ENCODE peak calls at places on chromosomes 5 and 9, in six cellular contexts. One of them, this sample, is unnamed.

GRCh38 chr5:65799857-65800256 is 77.9 kb downstream of the NLN start:
- DNase-seq in astrocyte: no peak
- DNase-seq in Caco-2: no peak
- DNase-seq in lower lobe of right lung: no peak
- DNase-seq in SJSA1: no peak
- DNase-seq in psoas muscle: no peak
- DNase-seq in this sample: no peak

GRCh38 chr9:114382951-114383865 is 4.6 kb downstream of the AKNA start:
- DNase-seq in astrocyte: no peak
- DNase-seq in Caco-2: no peak
- DNase-seq in lower lobe of right lung: no peak
- DNase-seq in SJSA1: peak; percentile 9
- DNase-seq in psoas muscle: peak; percentile 52
- DNase-seq in this sample: no peak

GRCh38 chr9:129471201-129472019 is 149.5 kb downstream of the C9orf50 start:
- DNase-seq in astrocyte: no peak
- DNase-seq in Caco-2: no peak
- DNase-seq in lower lobe of right lung: no peak
- DNase-seq in SJSA1: no peak
- DNase-seq in psoas muscle: peak; percentile 33
- DNase-seq in this sample: no peak

GRCh38 chr9:84716217-84716616 is 46.7 kb downstream of the NTRK2 start:
- DNase-seq in astrocyte: no peak
- DNase-seq in Caco-2: no peak
- DNase-seq in lower lobe of right lung: no peak
- DNase-seq in SJSA1: no peak
- DNase-seq in psoas muscle: no peak
- DNase-seq in this sample: no peak

GRCh38 chr5:150541895-150542294 is 34.0 kb downstream of the NDST1 start:
- DNase-seq in astrocyte: no peak
- DNase-seq in Caco-2: no peak
- DNase-seq in lower lobe of right lung: no peak
- DNase-seq in SJSA1: no peak
- DNase-seq in psoas muscle: no peak
- DNase-seq in this sample: no peak

GRCh38 chr5:68965926-68966325 is 127.9 kb upstream of the SLC30A5 start:
- DNase-seq in astrocyte: no peak
- DNase-seq in Caco-2: no peak
- DNase-seq in lower lobe of right lung: no peak
- DNase-seq in SJSA1: no peak
- DNase-seq in psoas muscle: no peak
- DNase-seq in this sample: no peak

GRCh38 chr9:90368241-90368640 is 274.4 kb downstream of the DIRAS2 start:
- DNase-seq in astrocyte: no peak
- DNase-seq in Caco-2: no peak
- DNase-seq in lower lobe of right lung: no peak
- DNase-seq in SJSA1: no peak
- DNase-seq in psoas muscle: no peak
- DNase-seq in this sample: no peak

GRCh38 chr5:123007292-123007691 is 29.2 kb downstream of the PPIC start:
- DNase-seq in astrocyte: peak; percentile 48
- DNase-seq in Caco-2: no peak
- DNase-seq in lower lobe of right lung: no peak
- DNase-seq in SJSA1: no peak
- DNase-seq in psoas muscle: no peak
- DNase-seq in this sample: no peak

GRCh38 chr5:16140417-16140816 is 39.2 kb downstream of the MARCHF11 start:
- DNase-seq in astrocyte: no peak
- DNase-seq in Caco-2: no peak
- DNase-seq in lower lobe of right lung: no peak
- DNase-seq in SJSA1: no peak
- DNase-seq in psoas muscle: no peak
- DNase-seq in this sample: no peak

GRCh38 chr5:159403906-159404641 is 73.8 kb upstream of the IL12B start:
- DNase-seq in astrocyte: peak; percentile 65
- DNase-seq in Caco-2: no peak
- DNase-seq in lower lobe of right lung: no peak
- DNase-seq in SJSA1: no peak
- DNase-seq in psoas muscle: no peak
- DNase-seq in this sample: peak; percentile 14

GRCh38 chr5:54469655-54470054 is 14.2 kb downstream of the HSPB3 start:
- DNase-seq in astrocyte: no peak
- DNase-seq in Caco-2: no peak
- DNase-seq in lower lobe of right lung: no peak
- DNase-seq in SJSA1: peak; percentile 48
- DNase-seq in psoas muscle: no peak
- DNase-seq in this sample: no peak

GRCh38 chr5:177427919-177428573 is 1.6 kb downstream of the GRK6 start:
- DNase-seq in astrocyte: no peak
- DNase-seq in Caco-2: no peak
- DNase-seq in lower lobe of right lung: peak; percentile 59
- DNase-seq in SJSA1: no peak
- DNase-seq in psoas muscle: peak; percentile 52
- DNase-seq in this sample: peak; percentile 10

GRCh38 chr9:94922691-94923107 is 196.2 kb downstream of the AOPEP start:
- DNase-seq in astrocyte: peak; percentile 56
- DNase-seq in Caco-2: no peak
- DNase-seq in lower lobe of right lung: no peak
- DNase-seq in SJSA1: no peak
- DNase-seq in psoas muscle: no peak
- DNase-seq in this sample: peak; percentile 44

GRCh38 chr9:130746434-130747212 is 53.0 kb downstream of the EXOSC2 start:
- DNase-seq in astrocyte: no peak
- DNase-seq in Caco-2: no peak
- DNase-seq in lower lobe of right lung: no peak
- DNase-seq in SJSA1: no peak
- DNase-seq in psoas muscle: no peak
- DNase-seq in this sample: no peak

GRCh38 chr5:124663101-124663506 is 83.3 kb downstream of the ZNF608 start:
- DNase-seq in astrocyte: no peak
- DNase-seq in Caco-2: peak; percentile 84
- DNase-seq in lower lobe of right lung: no peak
- DNase-seq in SJSA1: peak; percentile 70
- DNase-seq in psoas muscle: no peak
- DNase-seq in this sample: no peak

GRCh38 chr9:89538874-89539273 is 41.0 kb upstream of the SEMA4D start:
- DNase-seq in astrocyte: no peak
- DNase-seq in Caco-2: no peak
- DNase-seq in lower lobe of right lung: no peak
- DNase-seq in SJSA1: no peak
- DNase-seq in psoas muscle: no peak
- DNase-seq in this sample: no peak

GRCh38 chr5:54988218-54988617 is 2.8 kb upstream of the ESM1 start:
- DNase-seq in astrocyte: no peak
- DNase-seq in Caco-2: no peak
- DNase-seq in lower lobe of right lung: no peak
- DNase-seq in SJSA1: no peak
- DNase-seq in psoas muscle: no peak
- DNase-seq in this sample: no peak

GRCh38 chr9:133524679-133525228 is at the start of gene MYMK:
- DNase-seq in astrocyte: no peak
- DNase-seq in Caco-2: no peak
- DNase-seq in lower lobe of right lung: no peak
- DNase-seq in SJSA1: no peak
- DNase-seq in psoas muscle: peak; percentile 21
- DNase-seq in this sample: no peak
- H3K27me3 ChIP-seq in astrocyte: peaks cover 37% of the 10 kb centered on the region
- H3K27me3 ChIP-seq in Caco-2: no peaks in the 10 kb centered on the region
- H3K27me3 ChIP-seq in lower lobe of right lung: peaks cover 3% of the 10 kb centered on the region
- H3K27me3 ChIP-seq in SJSA1: peaks cover 23% of the 10 kb centered on the region
- H3K27me3 ChIP-seq in psoas muscle: no peaks in the 10 kb centered on the region
- H3K27me3 ChIP-seq in this sample: no peaks in the 10 kb centered on the region

GRCh38 chr5:173288632-173289031 is 39.6 kb downstream of the STC2 start:
- DNase-seq in astrocyte: no peak
- DNase-seq in Caco-2: no peak
- DNase-seq in lower lobe of right lung: no peak
- DNase-seq in SJSA1: no peak
- DNase-seq in psoas muscle: no peak
- DNase-seq in this sample: no peak
- H3K27me3 ChIP-seq in astrocyte: peaks cover 4% of the 10 kb centered on the region
- H3K27me3 ChIP-seq in Caco-2: no peaks in the 10 kb centered on the region
- H3K27me3 ChIP-seq in lower lobe of right lung: peaks cover 74% of the 10 kb centered on the region
- H3K27me3 ChIP-seq in SJSA1: peaks cover 1% of the 10 kb centered on the region
- H3K27me3 ChIP-seq in psoas muscle: peaks cover 3% of the 10 kb centered on the region
- H3K27me3 ChIP-seq in this sample: no peaks in the 10 kb centered on the region

GRCh38 chr5:77637170-77638074 is 1.1 kb downstream of the OTP start:
- DNase-seq in astrocyte: no peak
- DNase-seq in Caco-2: no peak
- DNase-seq in lower lobe of right lung: no peak
- DNase-seq in SJSA1: no peak
- DNase-seq in psoas muscle: no peak
- DNase-seq in this sample: no peak

GRCh38 chr5:77636423-77637169 is 1.9 kb downstream of the OTP start:
- DNase-seq in astrocyte: no peak
- DNase-seq in Caco-2: no peak
- DNase-seq in lower lobe of right lung: no peak
- DNase-seq in SJSA1: no peak
- DNase-seq in psoas muscle: no peak
- DNase-seq in this sample: no peak

GRCh38 chr5:77638763-77639451 is 394 bp upstream of the OTP start:
- DNase-seq in astrocyte: no peak
- DNase-seq in Caco-2: no peak
- DNase-seq in lower lobe of right lung: no peak
- DNase-seq in SJSA1: no peak
- DNase-seq in psoas muscle: no peak
- DNase-seq in this sample: no peak

GRCh38 chr5:77639624-77640023 is 1.1 kb upstream of the OTP start:
- DNase-seq in astrocyte: no peak
- DNase-seq in Caco-2: no peak
- DNase-seq in lower lobe of right lung: no peak
- DNase-seq in SJSA1: no peak
- DNase-seq in psoas muscle: no peak
- DNase-seq in this sample: no peak

GRCh38 chr5:77638204-77638762 is at the start of gene OTP:
- DNase-seq in astrocyte: no peak
- DNase-seq in Caco-2: no peak
- DNase-seq in lower lobe of right lung: no peak
- DNase-seq in SJSA1: no peak
- DNase-seq in psoas muscle: no peak
- DNase-seq in this sample: no peak
- H3K27me3 ChIP-seq in astrocyte: peaks cover 93% of the 10 kb centered on the region
- H3K27me3 ChIP-seq in Caco-2: no peaks in the 10 kb centered on the region
- H3K27me3 ChIP-seq in lower lobe of right lung: peaks cover 100% of the 10 kb centered on the region
- H3K27me3 ChIP-seq in SJSA1: peaks cover 61% of the 10 kb centered on the region
- H3K27me3 ChIP-seq in psoas muscle: peaks cover 3% of the 10 kb centered on the region
- H3K27me3 ChIP-seq in this sample: peaks cover 32% of the 10 kb centered on the region

GRCh38 chr5:93576994-93577575 is 3.9 kb downstream of the NR2F1-AS1 start:
- DNase-seq in astrocyte: no peak
- DNase-seq in Caco-2: no peak
- DNase-seq in lower lobe of right lung: no peak
- DNase-seq in SJSA1: no peak
- DNase-seq in psoas muscle: no peak
- DNase-seq in this sample: no peak

GRCh38 chr5:93578179-93578812 is 2.7 kb downstream of the NR2F1-AS1 start:
- DNase-seq in astrocyte: peak; percentile 65
- DNase-seq in Caco-2: no peak
- DNase-seq in lower lobe of right lung: no peak
- DNase-seq in SJSA1: no peak
- DNase-seq in psoas muscle: no peak
- DNase-seq in this sample: no peak

GRCh38 chr5:93578813-93579560 is 2.0 kb downstream of the NR2F1-AS1 start:
- DNase-seq in astrocyte: peak; percentile 64
- DNase-seq in Caco-2: no peak
- DNase-seq in lower lobe of right lung: peak; percentile 62
- DNase-seq in SJSA1: peak; percentile 58
- DNase-seq in psoas muscle: no peak
- DNase-seq in this sample: peak; percentile 62

GRCh38 chr5:93576015-93576414 is 5.0 kb downstream of the NR2F1-AS1 start:
- DNase-seq in astrocyte: no peak
- DNase-seq in Caco-2: no peak
- DNase-seq in lower lobe of right lung: no peak
- DNase-seq in SJSA1: no peak
- DNase-seq in psoas muscle: no peak
- DNase-seq in this sample: no peak

DNA sequence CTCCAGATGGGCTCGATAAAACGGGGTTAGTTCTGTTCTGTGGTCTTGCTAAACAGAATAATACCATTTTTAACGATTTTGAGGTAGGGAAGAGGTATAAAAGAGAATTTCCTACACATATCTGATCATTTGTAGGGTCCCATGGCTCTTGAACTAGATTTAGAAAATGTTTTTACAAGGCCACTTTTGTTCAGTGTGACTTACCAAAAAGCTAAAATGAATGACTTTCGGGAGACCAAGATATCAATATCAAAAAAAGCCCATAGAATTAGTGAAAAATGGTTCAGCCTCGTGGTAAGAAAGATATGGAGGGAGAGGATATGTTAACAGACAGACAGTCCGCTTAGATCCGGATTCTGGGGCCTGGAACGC is 3.2 kb downstream of the NR2F1-AS1 start:
- DNase-seq in astrocyte: no peak
- DNase-seq in Caco-2: no peak
- DNase-seq in lower lobe of right lung: no peak
- DNase-seq in SJSA1: no peak
- DNase-seq in psoas muscle: no peak
- DNase-seq in this sample: no peak
- H3K27me3 ChIP-seq in astrocyte: no peaks in the 10 kb centered on the region
- H3K27me3 ChIP-seq in Caco-2: peaks cover 1% of the 10 kb centered on the region
- H3K27me3 ChIP-seq in lower lobe of right lung: peaks cover 84% of the 10 kb centered on the region
- H3K27me3 ChIP-seq in SJSA1: no peaks in the 10 kb centered on the region
- H3K27me3 ChIP-seq in psoas muscle: no peaks in the 10 kb centered on the region
- H3K27me3 ChIP-seq in this sample: no peaks in the 10 kb centered on the region

DNA sequence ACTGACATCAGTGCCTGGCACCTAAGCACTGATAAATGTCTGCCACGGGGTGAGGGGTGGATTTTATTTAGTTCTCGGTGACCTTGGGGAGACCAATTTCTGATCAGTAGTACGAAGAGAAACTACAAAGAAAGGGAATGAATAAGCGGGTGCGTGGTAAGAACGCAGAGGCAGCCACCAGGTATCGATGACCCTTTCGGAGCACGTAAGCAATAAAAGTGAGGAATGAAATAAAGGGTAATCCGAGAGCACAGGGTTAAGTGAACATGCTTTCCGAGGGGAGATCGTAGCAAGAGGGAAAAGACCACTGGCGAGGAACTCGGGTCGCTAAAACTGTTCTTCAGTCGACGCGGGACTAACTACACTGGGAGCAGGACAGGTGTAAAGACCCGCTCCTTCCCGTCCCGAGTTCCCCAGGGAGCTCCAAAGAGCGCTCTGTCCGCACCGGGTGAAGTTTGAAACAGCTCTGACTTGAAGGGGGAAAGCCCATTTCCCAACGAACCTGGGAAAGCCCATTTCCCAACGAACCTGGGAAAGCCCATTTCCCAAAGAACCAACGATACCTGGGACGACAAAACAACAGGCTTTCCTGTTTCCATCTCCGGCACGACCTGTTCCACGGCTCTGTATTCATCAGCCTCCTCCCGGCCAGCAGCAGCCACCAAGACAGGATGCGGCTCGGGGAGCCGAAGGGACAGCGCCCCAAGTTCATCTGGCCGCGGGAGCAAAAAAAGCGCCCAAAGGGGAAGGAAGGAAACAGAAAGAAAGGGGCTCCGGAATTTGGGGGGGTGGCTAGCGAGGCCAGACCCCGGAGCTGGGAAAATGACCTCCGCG is 993 bp downstream of the ELOVL7 start:
- DNase-seq in astrocyte: no peak
- DNase-seq in Caco-2: no peak
- DNase-seq in lower lobe of right lung: no peak
- DNase-seq in SJSA1: peak; percentile 12
- DNase-seq in psoas muscle: no peak
- DNase-seq in this sample: peak; percentile 8
- H3K27me3 ChIP-seq in astrocyte: peaks cover 35% of the 10 kb centered on the region
- H3K27me3 ChIP-seq in Caco-2: peaks cover 2% of the 10 kb centered on the region
- H3K27me3 ChIP-seq in lower lobe of right lung: peaks cover 33% of the 10 kb centered on the region
- H3K27me3 ChIP-seq in SJSA1: peaks cover 40% of the 10 kb centered on the region
- H3K27me3 ChIP-seq in psoas muscle: peaks cover 5% of the 10 kb centered on the region
- H3K27me3 ChIP-seq in this sample: peaks cover 38% of the 10 kb centered on the region

GRCh38 chr9:16719921-16720320 is 150.5 kb downstream of the BNC2 start:
- DNase-seq in astrocyte: no peak
- DNase-seq in Caco-2: no peak
- DNase-seq in lower lobe of right lung: no peak
- DNase-seq in SJSA1: no peak
- DNase-seq in psoas muscle: no peak
- DNase-seq in this sample: no peak
- H3K27me3 ChIP-seq in astrocyte: no peaks in the 10 kb centered on the region
- H3K27me3 ChIP-seq in Caco-2: no peaks in the 10 kb centered on the region
- H3K27me3 ChIP-seq in lower lobe of right lung: no peaks in the 10 kb centered on the region
- H3K27me3 ChIP-seq in SJSA1: no peaks in the 10 kb centered on the region
- H3K27me3 ChIP-seq in psoas muscle: no peaks in the 10 kb centered on the region
- H3K27me3 ChIP-seq in this sample: no peaks in the 10 kb centered on the region

This sample was measured in MG63.